ENCODE peak calls at places on chromosomes 7 and 10, in seven cellular contexts. S is mammary epithelial cell, Z is MM.1S, A is heart right ventricle, C is psoas muscle, V is GM12878, Y is HCT116. H is an unnamed sample.
A peak's percentile ranks its signal among the peaks of the same experiment; 100 is the strongest.

GRCh38 chr10:50622497-50623298 is 1.1 kb downstream of the SGMS1 start:
- DNase-seq in S (no peak), Z (peak; percentile 47), A (peak; percentile 57), C (peak; percentile 64), V (no peak), Y (no peak), H (peak; percentile 73)

GRCh38 chr7:19982841-19983835 is 209.7 kb upstream of the TMEM196 start:
- DNase-seq in S (peak; percentile 45), Z (peak; percentile 50), A (no peak), C (no peak), V (peak; percentile 38), Y (peak; percentile 35), H (no peak)

GRCh38 chr7:130393095-130393494 is 12.8 kb downstream of the CPA1 start:
- DNase-seq in S (no peak), Z (no peak), A (no peak), C (no peak), V (no peak), Y (no peak), H (no peak)

GRCh38 chr7:155764432-155764798 is 47.8 kb downstream of the SHH start:
- DNase-seq in S (no peak), Z (no peak), A (no peak), C (no peak), V (no peak), Y (no peak), H (no peak)

GRCh38 chr10:49585387-49585786 is 24.7 kb upstream of the SLC18A3 start:
- DNase-seq in S (peak; percentile 51), Z (no peak), A (no peak), C (no peak), V (no peak), Y (no peak), H (no peak)

GRCh38 chr10:3333426-3333825 is 160.8 kb upstream of the PITRM1 start:
- DNase-seq in S (no peak), Z (no peak), A (no peak), C (no peak), V (no peak), Y (no peak), H (no peak)

GRCh38 chr10:114499630-114500190 is 95.4 kb upstream of the AFAP1L2 start:
- DNase-seq in S (peak; percentile 97), Z (peak; percentile 10), A (no peak), C (no peak), V (no peak), Y (no peak), H (no peak)

GRCh38 chr10:43043342-43043772 is 33.5 kb upstream of the RET start:
- DNase-seq in S (no peak), Z (no peak), A (no peak), C (no peak), V (no peak), Y (no peak), H (no peak)

GRCh38 chr7:77442631-77443420 is 26.7 kb upstream of the GSAP start:
- DNase-seq in S (peak; percentile 84), Z (no peak), A (no peak), C (no peak), V (no peak), Y (no peak), H (no peak)

GRCh38 chr10:35005868-35006267 is 84.3 kb downstream of the CUL2 start:
- DNase-seq in S (peak; percentile 100), Z (no peak), A (no peak), C (no peak), V (no peak), Y (no peak), H (no peak)

GRCh38 chr10:46557319-46558140 is 1.1 kb upstream of the GPRIN2 start:
- DNase-seq in S (no peak), Z (peak; percentile 0), A (no peak), C (peak; percentile 55), V (no peak), Y (no peak), H (peak; percentile 72)

GRCh38 chr10:120456626-120457430 is at the start of gene PLPP4:
- DNase-seq in S (peak; percentile 22), Z (peak; percentile 44), A (peak; percentile 12), C (no peak), V (no peak), Y (no peak), H (peak; percentile 11)

GRCh38 chr10:71075759-71076472 is 136.5 kb upstream of the UNC5B start:
- DNase-seq in S (no peak), Z (no peak), A (no peak), C (no peak), V (no peak), Y (no peak), H (no peak)

DNA sequence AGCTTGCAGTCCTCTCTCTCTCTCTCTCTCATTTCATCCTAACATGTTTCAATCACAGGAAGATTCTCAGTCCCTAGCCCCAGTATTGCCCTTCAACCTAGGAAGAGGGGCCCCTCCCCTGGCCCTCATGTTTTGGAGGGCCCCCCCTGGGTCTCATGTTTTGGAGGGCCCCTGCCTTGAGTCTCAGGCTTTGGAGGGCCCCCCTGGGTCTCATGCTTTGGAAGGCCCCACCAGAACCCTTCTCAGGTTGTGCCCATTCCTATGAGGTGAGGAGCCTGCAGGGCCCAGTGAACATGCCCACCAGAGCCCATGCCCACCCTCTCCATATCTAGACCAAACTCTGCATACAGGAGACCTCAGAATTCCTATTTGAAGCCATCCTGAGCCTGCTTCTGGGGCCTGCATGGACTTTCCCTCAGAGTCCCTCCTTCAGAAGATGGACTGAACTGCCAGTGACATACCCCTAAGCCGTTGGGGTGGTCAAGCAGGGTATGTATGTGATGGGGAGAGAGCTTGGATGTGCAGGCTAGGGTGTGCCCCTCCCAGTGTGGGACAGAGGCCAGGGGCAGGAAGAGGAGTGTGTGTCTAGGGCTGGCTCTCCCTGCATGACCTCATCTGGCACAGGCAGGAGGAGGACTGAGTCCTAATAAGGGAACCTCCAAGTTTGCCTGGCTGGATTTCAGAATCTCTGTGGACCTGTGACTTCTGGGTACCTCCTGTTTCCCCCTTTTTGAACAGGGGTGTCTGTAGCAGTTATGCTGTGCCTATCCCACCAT is 8.1 kb upstream of the VDAC2 start:
- DNase-seq in S (no peak), Z (no peak), A (peak; percentile 68), C (peak; percentile 76), V (no peak), Y (no peak), H (no peak)
- H3K27ac ChIP-seq in S (no peak overlapping the region), Z (no peak overlapping the region), A (peak overlapping the region; percentile 72), C (peak overlapping the region; percentile 66), V (no peak overlapping the region), Y (no peak overlapping the region), H (no peak overlapping the region)

DNA sequence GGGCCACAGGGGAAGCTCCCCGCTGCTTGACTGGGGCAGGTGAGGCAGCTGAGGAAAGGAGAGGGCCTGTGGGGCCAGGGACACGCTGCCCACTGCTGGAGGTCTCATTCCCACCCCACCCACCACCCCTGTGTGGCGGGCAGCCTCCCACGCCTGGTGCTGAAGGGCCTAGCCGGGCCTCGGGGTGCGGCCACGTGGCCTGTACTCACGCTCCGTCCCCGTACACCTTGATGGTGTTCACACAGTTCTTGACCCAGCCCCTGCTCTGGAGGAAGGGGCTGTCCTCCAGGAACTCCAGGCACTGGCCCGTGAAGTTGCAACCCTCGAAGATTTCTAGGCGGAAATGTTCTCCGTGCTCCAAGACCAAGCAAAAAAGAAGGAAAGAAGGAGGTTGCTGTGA is 4.0 kb downstream of the CRYGN start:
- DNase-seq in S (no peak), Z (no peak), A (no peak), C (no peak), V (no peak), Y (no peak), H (no peak)
- H3K27ac ChIP-seq in S (no peak overlapping the region), Z (no peak overlapping the region), A (no peak overlapping the region), C (no peak overlapping the region), V (no peak overlapping the region), Y (no peak overlapping the region), H (no peak overlapping the region)

DNA sequence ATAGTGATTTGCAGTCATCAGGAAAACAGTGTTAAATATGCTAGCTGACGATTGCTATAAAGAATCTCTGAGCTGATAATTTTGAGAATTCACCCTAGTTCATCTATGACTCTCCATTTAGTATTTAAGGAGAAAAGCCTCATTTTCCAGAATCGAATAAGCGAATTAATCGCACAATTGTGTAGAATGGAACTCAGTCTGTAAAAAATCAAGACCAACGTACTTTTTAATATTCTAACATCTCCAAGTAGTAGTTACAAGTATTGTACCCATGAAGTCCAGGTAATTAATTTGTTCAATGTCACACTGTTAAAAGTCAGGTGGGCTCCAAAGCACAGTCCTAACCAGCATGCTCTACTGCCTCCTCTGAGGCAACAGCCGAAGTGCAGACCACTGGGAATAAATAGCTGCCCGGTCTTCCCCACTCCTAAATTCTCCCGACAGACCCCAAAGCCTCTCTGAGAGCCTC is 380 bp upstream of the AGBL3 start:
- DNase-seq in S (no peak), Z (no peak), A (no peak), C (no peak), V (no peak), Y (no peak), H (no peak)
- H3K27ac ChIP-seq in S (peak overlapping the region; percentile 64), Z (peak overlapping the region; percentile 78), A (peak overlapping the region; percentile 93), C (peak overlapping the region; percentile 88), V (peak overlapping the region; percentile 97), Y (peak overlapping the region; percentile 75), H (peak overlapping the region; percentile 91)

DNA sequence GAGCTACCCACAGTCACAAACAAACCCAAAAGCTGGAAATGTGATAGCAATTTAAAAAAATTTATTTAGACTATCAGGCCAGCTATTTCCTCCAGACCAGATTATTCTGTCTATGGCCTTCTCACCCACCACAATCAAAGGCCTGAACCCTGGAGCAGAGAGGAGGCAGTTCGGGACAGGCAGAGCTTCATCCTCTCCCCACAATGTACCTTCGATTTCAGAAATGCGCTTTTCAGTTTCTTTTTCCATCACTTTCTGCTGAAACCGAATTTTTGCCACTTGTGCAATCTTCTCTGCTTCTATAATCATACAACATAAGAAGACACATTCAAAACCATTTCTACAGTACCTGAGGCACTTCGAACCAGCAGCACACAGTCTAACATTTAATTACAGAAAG is 29.9 kb downstream of the ERLIN1 start:
- DNase-seq in S (no peak), Z (peak; percentile 36), A (no peak), C (no peak), V (no peak), Y (no peak), H (no peak)
- H3K27ac ChIP-seq in S (no peak overlapping the region), Z (no peak overlapping the region), A (no peak overlapping the region), C (no peak overlapping the region), V (peak overlapping the region; percentile 48), Y (no peak overlapping the region), H (no peak overlapping the region)

GRCh38 chr7:95527033-95527775 is 41.5 kb downstream of the ASB4 start:
- DNase-seq in S (peak; percentile 20), Z (peak; percentile 59), A (no peak), C (peak; percentile 67), V (no peak), Y (peak; percentile 50), H (no peak)
- H3K27ac ChIP-seq in S (no peak overlapping the region), Z (no peak overlapping the region), A (no peak overlapping the region), C (no peak overlapping the region), V (no peak overlapping the region), Y (no peak overlapping the region), H (no peak overlapping the region)

GRCh38 chr7:3953133-3953532 is 652.1 kb downstream of the SDK1 start:
- DNase-seq in S (no peak), Z (no peak), A (no peak), C (no peak), V (no peak), Y (no peak), H (no peak)
- H3K27ac ChIP-seq in S (no peak overlapping the region), Z (no peak overlapping the region), A (no peak overlapping the region), C (no peak overlapping the region), V (no peak overlapping the region), Y (no peak overlapping the region), H (no peak overlapping the region)

GRCh38 chr10:4770766-4771553 is 55.0 kb upstream of the AKR1E2 start:
- DNase-seq in S (peak; percentile 94), Z (no peak), A (no peak), C (no peak), V (no peak), Y (peak; percentile 81), H (no peak)
- H3K27ac ChIP-seq in S (peak overlapping the region; percentile 100), Z (no peak overlapping the region), A (peak overlapping the region; percentile 67), C (peak overlapping the region; percentile 65), V (no peak overlapping the region), Y (peak overlapping the region; percentile 38), H (peak overlapping the region; percentile 61)

GRCh38 chr10:51895209-51895608 is 195.8 kb upstream of the CSTF2T start:
- DNase-seq in S (peak; percentile 81), Z (no peak), A (peak; percentile 25), C (peak; percentile 52), V (no peak), Y (no peak), H (peak; percentile 44)
- H3K27ac ChIP-seq in S (peak overlapping the region; percentile 43), Z (no peak overlapping the region), A (peak overlapping the region; percentile 54), C (no peak overlapping the region), V (no peak overlapping the region), Y (no peak overlapping the region), H (no peak overlapping the region)